ENCODE peak calls at places on chromosomes 11 and 22, in eight cellular contexts. One of them, this sample, is unnamed.

GRCh38 chr11:75264356-75264755 is 23.8 kb downstream of the TPBGL start:
- DNase-seq in neural progenitor cell: peak
- DNase-seq in brain microvascular endothelial cell: no peak
- DNase-seq in foreskin keratinocyte: no peak
- DNase-seq in A549: no peak
- DNase-seq in NB4: no peak
- DNase-seq in endothelial cell: no peak
- DNase-seq in HCT116: no peak
- DNase-seq in this sample: no peak

GRCh38 chr22:49152146-49152929 is 675.3 kb downstream of the BRD1 start:
- DNase-seq in neural progenitor cell: peak
- DNase-seq in brain microvascular endothelial cell: no peak
- DNase-seq in endothelial cell: no peak
- DNase-seq in A549: no peak
- DNase-seq in NB4: no peak
- DNase-seq in HCT116: no peak
- DNase-seq in foreskin keratinocyte: no peak
- DNase-seq in this sample: no peak

GRCh38 chr11:27204527-27204926 is 158.5 kb downstream of the CCDC34 start:
- DNase-seq in brain microvascular endothelial cell: no peak
- DNase-seq in endothelial cell: peak
- DNase-seq in NB4: peak
- DNase-seq in HCT116: peak
- DNase-seq in neural progenitor cell: no peak
- DNase-seq in foreskin keratinocyte: no peak
- DNase-seq in A549: no peak
- DNase-seq in this sample: no peak

GRCh38 chr11:89293966-89294679 is 116.4 kb downstream of the TYR start:
- DNase-seq in brain microvascular endothelial cell: peak
- DNase-seq in neural progenitor cell: peak
- DNase-seq in HCT116: no peak
- DNase-seq in endothelial cell: peak
- DNase-seq in foreskin keratinocyte: no peak
- DNase-seq in NB4: no peak
- DNase-seq in A549: no peak
- DNase-seq in this sample: no peak

GRCh38 chr11:73047773-73048371 is 94.2 kb downstream of the FCHSD2 start:
- DNase-seq in NB4: no peak
- DNase-seq in foreskin keratinocyte: no peak
- DNase-seq in HCT116: no peak
- DNase-seq in A549: no peak
- DNase-seq in brain microvascular endothelial cell: no peak
- DNase-seq in neural progenitor cell: no peak
- DNase-seq in endothelial cell: no peak
- DNase-seq in this sample: no peak

GRCh38 chr11:9906043-9906791 is 242.3 kb downstream of the SWAP70 start:
- DNase-seq in A549: peak
- DNase-seq in neural progenitor cell: peak
- DNase-seq in HCT116: peak
- DNase-seq in endothelial cell: no peak
- DNase-seq in foreskin keratinocyte: peak
- DNase-seq in brain microvascular endothelial cell: peak
- DNase-seq in NB4: no peak
- DNase-seq in this sample: no peak

GRCh38 chr22:46023558-46023981 is 46.6 kb upstream of the WNT7B start:
- DNase-seq in neural progenitor cell: no peak
- DNase-seq in brain microvascular endothelial cell: no peak
- DNase-seq in endothelial cell: no peak
- DNase-seq in HCT116: no peak
- DNase-seq in A549: no peak
- DNase-seq in foreskin keratinocyte: no peak
- DNase-seq in NB4: no peak
- DNase-seq in this sample: no peak

GRCh38 chr11:5293028-5293427 is 8.7 kb downstream of the OR51B4 start:
- DNase-seq in HCT116: no peak
- DNase-seq in foreskin keratinocyte: no peak
- DNase-seq in A549: no peak
- DNase-seq in endothelial cell: no peak
- DNase-seq in NB4: no peak
- DNase-seq in brain microvascular endothelial cell: no peak
- DNase-seq in neural progenitor cell: no peak
- DNase-seq in this sample: no peak

GRCh38 chr22:29267462-29267857 is 321 bp downstream of the RHBDD3 start:
- DNase-seq in A549: no peak
- DNase-seq in endothelial cell: no peak
- DNase-seq in NB4: no peak
- DNase-seq in neural progenitor cell: no peak
- DNase-seq in foreskin keratinocyte: no peak
- DNase-seq in HCT116: no peak
- DNase-seq in brain microvascular endothelial cell: no peak
- DNase-seq in this sample: no peak

GRCh38 chr11:108302121-108302785 is 79.4 kb downstream of the ATM start:
- DNase-seq in NB4: no peak
- DNase-seq in A549: no peak
- DNase-seq in foreskin keratinocyte: peak
- DNase-seq in endothelial cell: no peak
- DNase-seq in HCT116: no peak
- DNase-seq in brain microvascular endothelial cell: no peak
- DNase-seq in neural progenitor cell: no peak
- DNase-seq in this sample: no peak

GRCh38 chr11:19656140-19656541 is 56.5 kb upstream of the NAV2 start:
- DNase-seq in endothelial cell: no peak
- DNase-seq in brain microvascular endothelial cell: no peak
- DNase-seq in foreskin keratinocyte: no peak
- DNase-seq in A549: no peak
- DNase-seq in neural progenitor cell: no peak
- DNase-seq in NB4: no peak
- DNase-seq in HCT116: no peak
- DNase-seq in this sample: no peak

GRCh38 chr22:22485524-22485923 is 23.0 kb downstream of the ZNF280B start:
- DNase-seq in endothelial cell: no peak
- DNase-seq in brain microvascular endothelial cell: no peak
- DNase-seq in neural progenitor cell: no peak
- DNase-seq in A549: no peak
- DNase-seq in foreskin keratinocyte: no peak
- DNase-seq in HCT116: no peak
- DNase-seq in NB4: no peak
- DNase-seq in this sample: no peak

DNA sequence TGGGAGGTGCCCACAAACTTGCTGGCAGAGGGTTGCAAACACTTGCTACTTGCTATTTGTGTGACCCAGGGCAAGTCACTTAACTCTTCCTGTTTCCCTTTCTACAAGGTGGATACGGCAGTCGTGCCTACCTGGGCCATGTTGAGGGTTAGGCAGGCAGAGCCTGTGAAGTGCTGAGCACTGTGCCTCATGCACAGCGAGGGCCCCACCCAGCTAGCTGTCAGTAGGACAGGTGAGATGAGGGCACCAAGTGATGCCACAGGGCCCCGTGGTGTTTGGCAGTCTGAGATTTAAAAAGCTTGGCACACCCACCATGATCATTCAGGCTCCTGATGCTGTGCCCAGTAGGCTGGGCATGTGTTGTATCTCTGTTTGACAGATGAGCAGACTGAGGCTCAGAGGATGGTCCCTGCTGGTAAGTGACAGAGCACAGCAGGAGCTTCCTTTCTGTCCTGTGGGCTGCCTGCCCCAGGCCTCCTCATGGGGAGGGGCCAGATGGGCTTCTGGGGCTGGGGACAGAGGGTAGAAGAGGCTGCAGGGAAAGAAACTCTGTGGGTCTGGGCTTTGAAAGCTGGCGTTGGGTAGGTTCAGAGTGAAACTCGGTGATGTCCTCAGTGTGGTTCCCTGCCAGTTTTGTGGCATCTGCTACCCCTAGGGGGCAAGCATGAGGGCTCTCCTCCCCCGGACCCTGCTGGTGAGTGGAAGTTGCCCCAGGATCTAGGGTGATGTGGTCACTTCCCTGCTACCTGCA is 59.3 kb downstream of the TSPAN18 start:
- DNase-seq in A549: peak
- DNase-seq in NB4: peak
- DNase-seq in foreskin keratinocyte: no peak
- DNase-seq in endothelial cell: peak
- DNase-seq in HCT116: no peak
- DNase-seq in brain microvascular endothelial cell: no peak
- DNase-seq in neural progenitor cell: peak
- DNase-seq in this sample: no peak
- TF ChIP-seq CTCF in A549: no peak
- TF ChIP-seq CTCF in NB4: peak
- TF ChIP-seq CTCF in foreskin keratinocyte: peak
- TF ChIP-seq CTCF in endothelial cell: no peak
- TF ChIP-seq CTCF in HCT116: no peak
- TF ChIP-seq CTCF in brain microvascular endothelial cell: no peak
- TF ChIP-seq CTCF in neural progenitor cell: peak
- TF ChIP-seq CTCF in this sample: no peak

GRCh38 chr11:62497132-62497915 is 49.3 kb downstream of the AHNAK start:
- DNase-seq in NB4: peak
- DNase-seq in neural progenitor cell: peak
- DNase-seq in HCT116: peak
- DNase-seq in foreskin keratinocyte: peak
- DNase-seq in A549: peak
- DNase-seq in brain microvascular endothelial cell: peak
- DNase-seq in endothelial cell: no peak
- DNase-seq in this sample: peak
- TF ChIP-seq CTCF in NB4: peak
- TF ChIP-seq CTCF in neural progenitor cell: peak
- TF ChIP-seq CTCF in HCT116: peak
- TF ChIP-seq CTCF in foreskin keratinocyte: peak
- TF ChIP-seq CTCF in A549: peak
- TF ChIP-seq CTCF in brain microvascular endothelial cell: peak
- TF ChIP-seq CTCF in endothelial cell: peak
- TF ChIP-seq CTCF in this sample: peak

GRCh38 chr11:29162490-29162889 is 854.3 kb downstream of the KCNA4 start:
- DNase-seq in foreskin keratinocyte: no peak
- DNase-seq in endothelial cell: no peak
- DNase-seq in neural progenitor cell: no peak
- DNase-seq in A549: no peak
- DNase-seq in HCT116: no peak
- DNase-seq in brain microvascular endothelial cell: no peak
- DNase-seq in NB4: no peak
- DNase-seq in this sample: no peak

GRCh38 chr11:29161216-29161615 is 855.6 kb downstream of the KCNA4 start:
- DNase-seq in HCT116: no peak
- DNase-seq in NB4: no peak
- DNase-seq in endothelial cell: no peak
- DNase-seq in foreskin keratinocyte: peak
- DNase-seq in neural progenitor cell: no peak
- DNase-seq in A549: no peak
- DNase-seq in brain microvascular endothelial cell: no peak
- DNase-seq in this sample: no peak

GRCh38 chr11:29159552-29160465 is 857.0 kb downstream of the KCNA4 start:
- DNase-seq in neural progenitor cell: peak
- DNase-seq in HCT116: peak
- DNase-seq in NB4: peak
- DNase-seq in endothelial cell: peak
- DNase-seq in A549: peak
- DNase-seq in foreskin keratinocyte: peak
- DNase-seq in brain microvascular endothelial cell: peak
- DNase-seq in this sample: peak
- TF ChIP-seq CTCF in neural progenitor cell: peak
- TF ChIP-seq CTCF in HCT116: peak
- TF ChIP-seq CTCF in NB4: peak
- TF ChIP-seq CTCF in endothelial cell: peak
- TF ChIP-seq CTCF in A549: peak
- TF ChIP-seq CTCF in foreskin keratinocyte: peak
- TF ChIP-seq CTCF in brain microvascular endothelial cell: peak
- TF ChIP-seq CTCF in this sample: peak

GRCh38 chr22:37223965-37224551 is 11.8 kb upstream of the SSTR3 start:
- DNase-seq in endothelial cell: no peak
- DNase-seq in neural progenitor cell: no peak
- DNase-seq in A549: no peak
- DNase-seq in HCT116: no peak
- DNase-seq in foreskin keratinocyte: no peak
- DNase-seq in NB4: no peak
- DNase-seq in brain microvascular endothelial cell: no peak
- DNase-seq in this sample: peak

GRCh38 chr22:37226087-37226486 is 13.8 kb upstream of the SSTR3 start:
- DNase-seq in HCT116: no peak
- DNase-seq in A549: no peak
- DNase-seq in foreskin keratinocyte: no peak
- DNase-seq in neural progenitor cell: no peak
- DNase-seq in brain microvascular endothelial cell: no peak
- DNase-seq in NB4: no peak
- DNase-seq in endothelial cell: no peak
- DNase-seq in this sample: no peak

GRCh38 chr22:37226514-37226913 is 14.2 kb upstream of the SSTR3 start:
- DNase-seq in neural progenitor cell: no peak
- DNase-seq in brain microvascular endothelial cell: no peak
- DNase-seq in foreskin keratinocyte: no peak
- DNase-seq in endothelial cell: no peak
- DNase-seq in HCT116: no peak
- DNase-seq in A549: no peak
- DNase-seq in NB4: no peak
- DNase-seq in this sample: no peak

GRCh38 chr22:37224757-37225420 is 12.6 kb upstream of the SSTR3 start:
- DNase-seq in foreskin keratinocyte: no peak
- DNase-seq in endothelial cell: no peak
- DNase-seq in NB4: no peak
- DNase-seq in A549: no peak
- DNase-seq in HCT116: no peak
- DNase-seq in neural progenitor cell: no peak
- DNase-seq in brain microvascular endothelial cell: no peak
- DNase-seq in this sample: no peak

DNA sequence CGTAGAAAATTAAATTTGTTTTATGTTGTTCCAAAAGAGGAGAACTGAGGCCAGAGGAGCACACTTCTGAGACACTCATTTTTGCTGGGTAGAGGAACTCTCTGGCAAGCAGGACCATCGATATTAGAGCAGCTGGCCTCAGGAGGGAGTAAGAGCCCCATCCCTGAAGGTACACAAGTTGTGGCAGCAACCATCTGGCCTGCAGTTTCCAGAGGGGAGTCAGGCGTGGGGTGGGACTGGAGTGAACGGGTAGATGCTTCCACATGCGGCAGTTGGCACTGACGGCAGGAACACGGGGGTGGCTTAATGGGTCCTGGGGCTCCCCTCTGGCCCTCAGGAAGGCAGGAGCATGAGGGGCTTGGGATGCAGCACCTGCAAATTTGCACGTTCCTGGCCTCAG is 13.2 kb upstream of the SSTR3 start:
- DNase-seq in foreskin keratinocyte: no peak
- DNase-seq in endothelial cell: no peak
- DNase-seq in brain microvascular endothelial cell: no peak
- DNase-seq in A549: no peak
- DNase-seq in HCT116: no peak
- DNase-seq in NB4: peak
- DNase-seq in neural progenitor cell: no peak
- DNase-seq in this sample: no peak
- TF ChIP-seq CTCF in foreskin keratinocyte: peak
- TF ChIP-seq CTCF in endothelial cell: no peak
- TF ChIP-seq CTCF in brain microvascular endothelial cell: peak
- TF ChIP-seq CTCF in A549: no peak
- TF ChIP-seq CTCF in HCT116: no peak
- TF ChIP-seq CTCF in NB4: peak
- TF ChIP-seq CTCF in neural progenitor cell: no peak
- TF ChIP-seq CTCF in this sample: peak